ENCODE peak calls at places on chromosomes 1 and 21, in six cellular contexts. One of them, this sample, is unnamed. For H3K9me3, the result is how much of the 10 kb centered on the place peaks cover.

GRCh38 chr1:39063775-39064174 is 37.6 kb downstream of the NDUFS5 start:
- DNase-seq in neural progenitor cell: no peak
- DNase-seq in lower lobe of right lung: peak
- DNase-seq in K562: no peak
- DNase-seq in HCT116: no peak
- DNase-seq in aorta: no peak
- DNase-seq in this sample: no peak

GRCh38 chr1:164092603-164093353 is 466.2 kb upstream of the PBX1 start:
- DNase-seq in HCT116: no peak
- DNase-seq in K562: peak
- DNase-seq in neural progenitor cell: no peak
- DNase-seq in lower lobe of right lung: peak
- DNase-seq in aorta: no peak
- DNase-seq in this sample: peak

GRCh38 chr1:206589206-206589605 is 23.1 kb downstream of the EIF2D start:
- DNase-seq in aorta: no peak
- DNase-seq in neural progenitor cell: no peak
- DNase-seq in K562: no peak
- DNase-seq in lower lobe of right lung: no peak
- DNase-seq in HCT116: no peak
- DNase-seq in this sample: no peak

GRCh38 chr1:25117233-25117823 is 115.0 kb downstream of the SYF2 start:
- DNase-seq in aorta: no peak
- DNase-seq in K562: peak
- DNase-seq in neural progenitor cell: peak
- DNase-seq in lower lobe of right lung: no peak
- DNase-seq in HCT116: peak
- DNase-seq in this sample: peak

GRCh38 chr1:63913533-63913932 is 139.7 kb downstream of the ROR1 start:
- DNase-seq in neural progenitor cell: no peak
- DNase-seq in HCT116: no peak
- DNase-seq in lower lobe of right lung: no peak
- DNase-seq in aorta: no peak
- DNase-seq in K562: no peak
- DNase-seq in this sample: no peak

GRCh38 chr1:5481889-5482288 is 510.3 kb downstream of the NPHP4 start:
- DNase-seq in HCT116: peak
- DNase-seq in aorta: no peak
- DNase-seq in neural progenitor cell: peak
- DNase-seq in K562: peak
- DNase-seq in lower lobe of right lung: no peak
- DNase-seq in this sample: peak

GRCh38 chr1:172449585-172450523 is 6.0 kb upstream of the PIGC start:
- DNase-seq in aorta: peak
- DNase-seq in K562: peak
- DNase-seq in neural progenitor cell: peak
- DNase-seq in lower lobe of right lung: peak
- DNase-seq in HCT116: peak
- DNase-seq in this sample: peak

GRCh38 chr1:37537378-37537777 is 16.7 kb downstream of the SNIP1 start:
- DNase-seq in lower lobe of right lung: no peak
- DNase-seq in K562: no peak
- DNase-seq in neural progenitor cell: no peak
- DNase-seq in aorta: no peak
- DNase-seq in HCT116: no peak
- DNase-seq in this sample: no peak

GRCh38 chr1:159924025-159924790 is 1.1 kb downstream of the TAGLN2 start:
- DNase-seq in lower lobe of right lung: peak
- DNase-seq in neural progenitor cell: no peak
- DNase-seq in HCT116: peak
- DNase-seq in aorta: peak
- DNase-seq in K562: peak
- DNase-seq in this sample: peak

GRCh38 chr1:150005606-150006005 is 4.9 kb downstream of the OTUD7B start:
- DNase-seq in aorta: no peak
- DNase-seq in neural progenitor cell: no peak
- DNase-seq in lower lobe of right lung: no peak
- DNase-seq in K562: no peak
- DNase-seq in HCT116: no peak
- DNase-seq in this sample: no peak

GRCh38 chr21:43975469-43976098 is 36.5 kb upstream of the TRAPPC10 start:
- DNase-seq in HCT116: peak
- DNase-seq in neural progenitor cell: peak
- DNase-seq in K562: peak
- DNase-seq in aorta: peak
- DNase-seq in lower lobe of right lung: peak
- DNase-seq in this sample: peak

GRCh38 chr1:40783001-40783905 is at the start of gene KCNQ4:
- DNase-seq in neural progenitor cell: peak
- DNase-seq in aorta: peak
- DNase-seq in lower lobe of right lung: peak
- DNase-seq in K562: peak
- DNase-seq in HCT116: no peak
- DNase-seq in this sample: peak

GRCh38 chr1:165143437-165144065 is 213.0 kb downstream of the LMX1A start:
- DNase-seq in aorta: no peak
- DNase-seq in K562: peak
- DNase-seq in lower lobe of right lung: no peak
- DNase-seq in neural progenitor cell: peak
- DNase-seq in HCT116: no peak
- DNase-seq in this sample: peak

GRCh38 chr1:115076384-115076906 is 12.9 kb downstream of the TSPAN2 start:
- DNase-seq in K562: no peak
- DNase-seq in aorta: peak
- DNase-seq in neural progenitor cell: no peak
- DNase-seq in lower lobe of right lung: no peak
- DNase-seq in HCT116: no peak
- DNase-seq in this sample: no peak

GRCh38 chr1:236175642-236176336 is 33.5 kb downstream of the GPR137B start:
- DNase-seq in HCT116: no peak
- DNase-seq in neural progenitor cell: no peak
- DNase-seq in aorta: no peak
- DNase-seq in lower lobe of right lung: no peak
- DNase-seq in K562: no peak
- DNase-seq in this sample: peak

GRCh38 chr21:46024983-46025860 is 43.7 kb downstream of the COL6A1 start:
- DNase-seq in neural progenitor cell: no peak
- DNase-seq in aorta: no peak
- DNase-seq in lower lobe of right lung: no peak
- DNase-seq in K562: no peak
- DNase-seq in HCT116: no peak
- DNase-seq in this sample: no peak

GRCh38 chr1:104084380-104084779 is 334.7 kb downstream of the AMY1C start:
- DNase-seq in HCT116: no peak
- DNase-seq in aorta: no peak
- DNase-seq in K562: no peak
- DNase-seq in neural progenitor cell: no peak
- DNase-seq in lower lobe of right lung: no peak
- DNase-seq in this sample: no peak

GRCh38 chr1:49226758-49227157 is 450.1 kb upstream of the BEND5 start:
- DNase-seq in neural progenitor cell: no peak
- DNase-seq in K562: no peak
- DNase-seq in HCT116: no peak
- DNase-seq in lower lobe of right lung: no peak
- DNase-seq in aorta: no peak
- DNase-seq in this sample: no peak

GRCh38 chr1:247906504-247907047 is 11.2 kb downstream of the OR2W3 start:
- DNase-seq in lower lobe of right lung: no peak
- DNase-seq in aorta: no peak
- DNase-seq in HCT116: no peak
- DNase-seq in neural progenitor cell: no peak
- DNase-seq in K562: peak
- DNase-seq in this sample: no peak

GRCh38 chr1:51569284-51570062 is 47.4 kb upstream of the OSBPL9 start:
- DNase-seq in HCT116: peak
- DNase-seq in neural progenitor cell: no peak
- DNase-seq in aorta: no peak
- DNase-seq in lower lobe of right lung: no peak
- DNase-seq in K562: peak
- DNase-seq in this sample: peak

GRCh38 chr1:17671314-17671705 is 83.8 kb upstream of the ACTL8 start:
- DNase-seq in HCT116: no peak
- DNase-seq in neural progenitor cell: peak
- DNase-seq in K562: no peak
- DNase-seq in aorta: no peak
- DNase-seq in lower lobe of right lung: no peak
- DNase-seq in this sample: no peak

GRCh38 chr1:95197616-95198252 is 36.3 kb upstream of the RWDD3 start:
- DNase-seq in lower lobe of right lung: no peak
- DNase-seq in K562: peak
- DNase-seq in HCT116: no peak
- DNase-seq in neural progenitor cell: peak
- DNase-seq in aorta: no peak
- DNase-seq in this sample: no peak

GRCh38 chr1:113917400-113918082 is 11.6 kb upstream of the HIPK1 start:
- DNase-seq in HCT116: no peak
- DNase-seq in K562: no peak
- DNase-seq in lower lobe of right lung: no peak
- DNase-seq in neural progenitor cell: no peak
- DNase-seq in aorta: no peak
- DNase-seq in this sample: no peak

GRCh38 chr21:41235214-41235613 is 67.3 kb downstream of the BACE2 start:
- DNase-seq in K562: no peak
- DNase-seq in neural progenitor cell: no peak
- DNase-seq in aorta: no peak
- DNase-seq in lower lobe of right lung: no peak
- DNase-seq in HCT116: no peak
- DNase-seq in this sample: no peak

GRCh38 chr21:8989883-8990325 is 1531.5 kb upstream of the TPTE start:
- DNase-seq in lower lobe of right lung: no peak
- DNase-seq in HCT116: no peak
- DNase-seq in neural progenitor cell: no peak
- DNase-seq in aorta: no peak
- DNase-seq in K562: peak
- DNase-seq in this sample: peak
- H3K9me3 ChIP-seq in lower lobe of right lung: under half
- H3K9me3 ChIP-seq in HCT116: under half
- H3K9me3 ChIP-seq in neural progenitor cell: under half
- H3K9me3 ChIP-seq in aorta: under half
- H3K9me3 ChIP-seq in K562: under half
- H3K9me3 ChIP-seq in this sample: half or more

DNA sequence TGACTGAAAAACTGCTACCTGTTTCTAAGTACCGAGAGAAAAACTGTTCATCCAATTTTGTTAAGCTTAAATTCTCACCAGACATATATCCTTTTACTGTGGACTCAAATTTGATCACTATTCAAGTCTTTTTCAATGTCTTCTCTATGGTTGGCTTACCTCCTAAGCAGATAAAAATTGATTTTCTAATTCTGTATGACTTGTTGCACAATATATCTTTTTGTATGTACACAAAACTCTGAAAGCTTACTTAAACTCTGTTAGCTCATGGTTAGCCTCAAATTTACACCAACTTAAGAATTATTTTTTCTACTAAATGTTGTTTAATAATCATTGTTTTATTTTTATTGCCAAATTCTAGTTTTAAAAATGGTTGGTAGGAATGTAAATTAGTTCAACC is 715.4 kb downstream of the LTN1 start:
- DNase-seq in aorta: no peak
- DNase-seq in neural progenitor cell: no peak
- DNase-seq in HCT116: no peak
- DNase-seq in K562: no peak
- DNase-seq in lower lobe of right lung: no peak
- DNase-seq in this sample: no peak
- H3K9me3 ChIP-seq in aorta: under half
- H3K9me3 ChIP-seq in neural progenitor cell: under half
- H3K9me3 ChIP-seq in HCT116: under half
- H3K9me3 ChIP-seq in K562: under half
- H3K9me3 ChIP-seq in lower lobe of right lung: under half
- H3K9me3 ChIP-seq in this sample: under half

GRCh38 chr1:175445661-175446060 is 253.1 kb upstream of the KIAA0040 start:
- DNase-seq in aorta: no peak
- DNase-seq in HCT116: no peak
- DNase-seq in lower lobe of right lung: no peak
- DNase-seq in neural progenitor cell: no peak
- DNase-seq in K562: no peak
- DNase-seq in this sample: no peak

GRCh38 chr1:175449306-175449705 is 256.7 kb upstream of the KIAA0040 start:
- DNase-seq in lower lobe of right lung: no peak
- DNase-seq in K562: no peak
- DNase-seq in neural progenitor cell: no peak
- DNase-seq in aorta: no peak
- DNase-seq in HCT116: no peak
- DNase-seq in this sample: no peak

GRCh38 chr1:175448467-175448866 is 255.9 kb upstream of the KIAA0040 start:
- DNase-seq in aorta: no peak
- DNase-seq in neural progenitor cell: no peak
- DNase-seq in lower lobe of right lung: no peak
- DNase-seq in HCT116: no peak
- DNase-seq in K562: no peak
- DNase-seq in this sample: no peak

DNA sequence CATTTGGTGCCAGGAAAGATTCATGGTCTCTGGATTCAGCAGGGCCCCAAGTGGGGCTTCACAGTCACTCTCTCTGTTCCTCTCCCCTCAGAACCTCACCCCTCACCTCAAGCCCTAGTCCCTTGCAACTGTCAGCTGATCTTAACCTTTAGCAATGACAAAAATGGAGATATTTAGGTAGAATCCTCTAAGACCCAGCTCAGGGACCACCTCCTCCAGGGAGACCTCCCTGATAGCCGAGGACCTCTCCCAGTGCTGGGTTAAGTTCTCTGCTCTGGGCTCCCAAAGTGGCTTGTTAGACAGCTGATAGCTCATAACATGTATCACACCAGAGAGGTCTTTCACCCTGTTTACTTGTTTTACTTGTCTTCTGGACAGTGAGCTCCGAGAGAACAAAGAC is 257.6 kb upstream of the KIAA0040 start:
- DNase-seq in lower lobe of right lung: no peak
- DNase-seq in K562: no peak
- DNase-seq in neural progenitor cell: no peak
- DNase-seq in HCT116: no peak
- DNase-seq in aorta: no peak
- DNase-seq in this sample: no peak
- H3K9me3 ChIP-seq in lower lobe of right lung: under half
- H3K9me3 ChIP-seq in K562: under half
- H3K9me3 ChIP-seq in neural progenitor cell: under half
- H3K9me3 ChIP-seq in HCT116: under half
- H3K9me3 ChIP-seq in aorta: under half
- H3K9me3 ChIP-seq in this sample: under half

GRCh38 chr1:110960777-110961420 is 2.8 kb downstream of the LRIF1 start:
- DNase-seq in neural progenitor cell: no peak
- DNase-seq in K562: peak
- DNase-seq in aorta: no peak
- DNase-seq in lower lobe of right lung: no peak
- DNase-seq in HCT116: no peak
- DNase-seq in this sample: no peak
- H3K9me3 ChIP-seq in neural progenitor cell: under half
- H3K9me3 ChIP-seq in K562: under half
- H3K9me3 ChIP-seq in aorta: under half
- H3K9me3 ChIP-seq in lower lobe of right lung: under half
- H3K9me3 ChIP-seq in HCT116: under half
- H3K9me3 ChIP-seq in this sample: under half